ENCODE peak calls at places on chromosome 14, in six cellular contexts. F is naive thymus-derived CD8-positive, alpha-beta T cell; W is left ventricle myocardium inferior; M is stimulated activated CD8-positive, alpha-beta memory T cell treated with anti-CD3 and anti-CD28 coated beads, Interleukin-12 subunit alpha, Interleukin-12 subunit beta, amount 100 ng/mL, for 4 hours; U is NT2/D1; D is NCI-H1105. V is an unnamed sample.

GRCh38 chr14:66070542-66071319 is 415.4 kb upstream of the CCDC196 start:
- DNase-seq in F (peak; percentile 47), W (peak; percentile 25), M (peak; percentile 17), U (peak; percentile 40), D (peak; percentile 53), V (peak; percentile 28)

GRCh38 chr14:39140170-39140569 is 26.0 kb downstream of the GEMIN2 start:
- DNase-seq in F (no peak), W (no peak), M (no peak), U (peak; percentile 40), D (no peak), V (no peak)

GRCh38 chr14:105012171-105012985 is 8.5 kb downstream of the CDCA4 start:
- DNase-seq in F (no peak), W (no peak), M (no peak), U (no peak), D (no peak), V (no peak)

GRCh38 chr14:92687681-92688433 is 60.6 kb downstream of the LGMN start:
- DNase-seq in F (no peak), W (no peak), M (no peak), U (no peak), D (peak; percentile 49), V (no peak)

GRCh38 chr14:34324363-34324795 is 137.7 kb downstream of the SPTSSA start:
- DNase-seq in F (no peak), W (no peak), M (no peak), U (peak; percentile 18), D (peak; percentile 29), V (no peak)

GRCh38 chr14:32224731-32225377 is 21.8 kb upstream of the RNU6-8 start:
- DNase-seq in F (no peak), W (no peak), M (no peak), U (no peak), D (no peak), V (peak; percentile 17)

GRCh38 chr14:30456296-30456695 is 102.7 kb upstream of the G2E3 start:
- DNase-seq in F (no peak), W (no peak), M (no peak), U (no peak), D (no peak), V (no peak)

GRCh38 chr14:24232645-24233537 is at the start of gene GMPR2:
- DNase-seq in F (no peak), W (no peak), M (no peak), U (no peak), D (peak; percentile 77), V (peak; percentile 39)

GRCh38 chr14:50082784-50083466 is 33.4 kb downstream of the VCPKMT start:
- DNase-seq in F (peak; percentile 85), W (no peak), M (peak; percentile 65), U (no peak), D (no peak), V (no peak)

GRCh38 chr14:75295061-75295461 is 16.4 kb downstream of the FOS start:
- DNase-seq in F (no peak), W (peak; percentile 57), M (no peak), U (no peak), D (no peak), V (no peak)

GRCh38 chr14:92886337-92886736 is 36.6 kb upstream of the CHGA start:
- DNase-seq in F (no peak), W (no peak), M (no peak), U (no peak), D (peak; percentile 97), V (no peak)

GRCh38 chr14:51053157-51053556 is 41.7 kb downstream of the TRIM9 start:
- DNase-seq in F (no peak), W (no peak), M (no peak), U (no peak), D (no peak), V (no peak)

GRCh38 chr14:67461341-67461985 is 27.1 kb downstream of the TMEM229B start:
- DNase-seq in F (no peak), W (no peak), M (no peak), U (no peak), D (no peak), V (no peak)

GRCh38 chr14:74922752-74923401 is at the start of gene RPS6KL1:
- DNase-seq in F (peak; percentile 51), W (peak; percentile 85), M (peak; percentile 21), U (peak; percentile 68), D (peak; percentile 84), V (peak; percentile 97)

GRCh38 chr14:35818346-35819115 is 7.6 kb upstream of the BRMS1L start:
- DNase-seq in F (no peak), W (no peak), M (no peak), U (no peak), D (peak; percentile 41), V (no peak)